ENCODE peak calls at places on chromosomes 6 and 20, in five cellular contexts. One of them, this sample, is unnamed.

GRCh38 chr6:134230087-134230717 is 87.7 kb downstream of the SGK1 start:
- DNase-seq in H1: no peak
- DNase-seq in mucosa of descending colon: no peak
- DNase-seq in AG04450: no peak
- DNase-seq in dorsolateral prefrontal cortex: peak; percentile 15
- DNase-seq in this sample: no peak

GRCh38 chr20:25308083-25308491 is 60.2 kb downstream of the PYGB start:
- DNase-seq in H1: no peak
- DNase-seq in mucosa of descending colon: peak; percentile 31
- DNase-seq in AG04450: no peak
- DNase-seq in dorsolateral prefrontal cortex: no peak
- DNase-seq in this sample: no peak

GRCh38 chr6:32432050-32432450 is 7.6 kb upstream of the HLA-DRA start:
- DNase-seq in H1: no peak
- DNase-seq in mucosa of descending colon: no peak
- DNase-seq in AG04450: no peak
- DNase-seq in dorsolateral prefrontal cortex: no peak
- DNase-seq in this sample: no peak

GRCh38 chr20:46773680-46774079 is 64.2 kb downstream of the SLC2A10 start:
- DNase-seq in H1: no peak
- DNase-seq in mucosa of descending colon: no peak
- DNase-seq in AG04450: no peak
- DNase-seq in dorsolateral prefrontal cortex: no peak
- DNase-seq in this sample: no peak

GRCh38 chr20:25039697-25040437 is 18.1 kb downstream of the ACSS1 start:
- DNase-seq in H1: no peak
- DNase-seq in mucosa of descending colon: peak; percentile 80
- DNase-seq in AG04450: peak; percentile 51
- DNase-seq in dorsolateral prefrontal cortex: peak; percentile 55
- DNase-seq in this sample: no peak

GRCh38 chr6:900716-901605 is 208.0 kb upstream of the EXOC2 start:
- DNase-seq in H1: no peak
- DNase-seq in mucosa of descending colon: no peak
- DNase-seq in AG04450: no peak
- DNase-seq in dorsolateral prefrontal cortex: no peak
- DNase-seq in this sample: no peak

GRCh38 chr6:18254793-18255192 is 9.5 kb downstream of the DEK start:
- DNase-seq in H1: no peak
- DNase-seq in mucosa of descending colon: no peak
- DNase-seq in AG04450: no peak
- DNase-seq in dorsolateral prefrontal cortex: no peak
- DNase-seq in this sample: no peak

GRCh38 chr6:89483111-89483720 is 50.3 kb downstream of the ANKRD6 start:
- DNase-seq in H1: peak; percentile 62
- DNase-seq in mucosa of descending colon: no peak
- DNase-seq in AG04450: no peak
- DNase-seq in dorsolateral prefrontal cortex: peak; percentile 25
- DNase-seq in this sample: no peak

GRCh38 chr6:148440877-148441453 is 98.3 kb downstream of the SASH1 start:
- DNase-seq in H1: peak; percentile 33
- DNase-seq in mucosa of descending colon: no peak
- DNase-seq in AG04450: peak; percentile 72
- DNase-seq in dorsolateral prefrontal cortex: peak; percentile 39
- DNase-seq in this sample: peak; percentile 87

GRCh38 chr20:32970973-32971300 is 33.3 kb downstream of the SUN5 start:
- DNase-seq in H1: peak; percentile 43
- DNase-seq in mucosa of descending colon: no peak
- DNase-seq in AG04450: no peak
- DNase-seq in dorsolateral prefrontal cortex: no peak
- DNase-seq in this sample: no peak

GRCh38 chr6:42963855-42964605 is 3.5 kb downstream of the GNMT start:
- DNase-seq in H1: peak; percentile 82
- DNase-seq in mucosa of descending colon: no peak
- DNase-seq in AG04450: peak; percentile 20
- DNase-seq in dorsolateral prefrontal cortex: no peak
- DNase-seq in this sample: no peak

GRCh38 chr6:6090861-6091607 is 84.3 kb upstream of the NRN1 start:
- DNase-seq in H1: no peak
- DNase-seq in mucosa of descending colon: no peak
- DNase-seq in AG04450: no peak
- DNase-seq in dorsolateral prefrontal cortex: no peak
- DNase-seq in this sample: no peak

GRCh38 chr6:13080462-13081188 is 247.7 kb downstream of the TBC1D7 start:
- DNase-seq in H1: no peak
- DNase-seq in mucosa of descending colon: no peak
- DNase-seq in AG04450: no peak
- DNase-seq in dorsolateral prefrontal cortex: no peak
- DNase-seq in this sample: no peak

GRCh38 chr6:18047406-18047805 is 60.0 kb upstream of the KIF13A start:
- DNase-seq in H1: no peak
- DNase-seq in mucosa of descending colon: no peak
- DNase-seq in AG04450: peak; percentile 24
- DNase-seq in dorsolateral prefrontal cortex: no peak
- DNase-seq in this sample: no peak

GRCh38 chr6:96465321-96465903 is 56.2 kb upstream of the UFL1 start:
- DNase-seq in H1: no peak
- DNase-seq in mucosa of descending colon: no peak
- DNase-seq in AG04450: no peak
- DNase-seq in dorsolateral prefrontal cortex: no peak
- DNase-seq in this sample: no peak

GRCh38 chr20:23565503-23566056 is 2.7 kb downstream of the CST9L start:
- DNase-seq in H1: no peak
- DNase-seq in mucosa of descending colon: no peak
- DNase-seq in AG04450: no peak
- DNase-seq in dorsolateral prefrontal cortex: no peak
- DNase-seq in this sample: no peak

GRCh38 chr20:36573798-36574277 is 441 bp downstream of the TGIF2 start:
- DNase-seq in H1: no peak
- DNase-seq in mucosa of descending colon: peak; percentile 57
- DNase-seq in AG04450: no peak
- DNase-seq in dorsolateral prefrontal cortex: no peak
- DNase-seq in this sample: no peak

GRCh38 chr20:2742934-2743559 is 50.5 kb downstream of the EBF4 start:
- DNase-seq in H1: peak; percentile 85
- DNase-seq in mucosa of descending colon: peak; percentile 65
- DNase-seq in AG04450: peak; percentile 15
- DNase-seq in dorsolateral prefrontal cortex: no peak
- DNase-seq in this sample: peak; percentile 19

GRCh38 chr20:10790013-10790412 is 116.2 kb upstream of the JAG1 start:
- DNase-seq in H1: no peak
- DNase-seq in mucosa of descending colon: no peak
- DNase-seq in AG04450: no peak
- DNase-seq in dorsolateral prefrontal cortex: no peak
- DNase-seq in this sample: no peak

GRCh38 chr6:121652726-121653623 is 217.5 kb downstream of the GJA1 start:
- DNase-seq in H1: no peak
- DNase-seq in mucosa of descending colon: no peak
- DNase-seq in AG04450: peak; percentile 63
- DNase-seq in dorsolateral prefrontal cortex: no peak
- DNase-seq in this sample: peak; percentile 31

GRCh38 chr6:121649951-121650350 is 214.5 kb downstream of the GJA1 start:
- DNase-seq in H1: no peak
- DNase-seq in mucosa of descending colon: no peak
- DNase-seq in AG04450: no peak
- DNase-seq in dorsolateral prefrontal cortex: no peak
- DNase-seq in this sample: no peak

GRCh38 chr6:121653624-121654008 is 218.2 kb downstream of the GJA1 start:
- DNase-seq in H1: no peak
- DNase-seq in mucosa of descending colon: no peak
- DNase-seq in AG04450: no peak
- DNase-seq in dorsolateral prefrontal cortex: no peak
- DNase-seq in this sample: no peak

GRCh38 chr6:121651420-121651819 is 216.0 kb downstream of the GJA1 start:
- DNase-seq in H1: no peak
- DNase-seq in mucosa of descending colon: no peak
- DNase-seq in AG04450: no peak
- DNase-seq in dorsolateral prefrontal cortex: no peak
- DNase-seq in this sample: no peak

GRCh38 chr6:121652223-121652622 is 216.8 kb downstream of the GJA1 start:
- DNase-seq in H1: no peak
- DNase-seq in mucosa of descending colon: no peak
- DNase-seq in AG04450: no peak
- DNase-seq in dorsolateral prefrontal cortex: no peak
- DNase-seq in this sample: no peak
- H3K4me3 ChIP-seq in H1: no peak overlapping the region
- H3K4me3 ChIP-seq in mucosa of descending colon: no peak overlapping the region
- H3K4me3 ChIP-seq in AG04450: no peak overlapping the region
- H3K4me3 ChIP-seq in dorsolateral prefrontal cortex: no peak overlapping the region
- H3K4me3 ChIP-seq in this sample: no peak overlapping the region

GRCh38 chr6:137031122-137031521 is 13.6 kb downstream of the IL20RA start:
- DNase-seq in H1: no peak
- DNase-seq in mucosa of descending colon: no peak
- DNase-seq in AG04450: no peak
- DNase-seq in dorsolateral prefrontal cortex: no peak
- DNase-seq in this sample: no peak
- H3K4me3 ChIP-seq in H1: no peak overlapping the region
- H3K4me3 ChIP-seq in mucosa of descending colon: no peak overlapping the region
- H3K4me3 ChIP-seq in AG04450: no peak overlapping the region
- H3K4me3 ChIP-seq in dorsolateral prefrontal cortex: no peak overlapping the region
- H3K4me3 ChIP-seq in this sample: no peak overlapping the region

DNA sequence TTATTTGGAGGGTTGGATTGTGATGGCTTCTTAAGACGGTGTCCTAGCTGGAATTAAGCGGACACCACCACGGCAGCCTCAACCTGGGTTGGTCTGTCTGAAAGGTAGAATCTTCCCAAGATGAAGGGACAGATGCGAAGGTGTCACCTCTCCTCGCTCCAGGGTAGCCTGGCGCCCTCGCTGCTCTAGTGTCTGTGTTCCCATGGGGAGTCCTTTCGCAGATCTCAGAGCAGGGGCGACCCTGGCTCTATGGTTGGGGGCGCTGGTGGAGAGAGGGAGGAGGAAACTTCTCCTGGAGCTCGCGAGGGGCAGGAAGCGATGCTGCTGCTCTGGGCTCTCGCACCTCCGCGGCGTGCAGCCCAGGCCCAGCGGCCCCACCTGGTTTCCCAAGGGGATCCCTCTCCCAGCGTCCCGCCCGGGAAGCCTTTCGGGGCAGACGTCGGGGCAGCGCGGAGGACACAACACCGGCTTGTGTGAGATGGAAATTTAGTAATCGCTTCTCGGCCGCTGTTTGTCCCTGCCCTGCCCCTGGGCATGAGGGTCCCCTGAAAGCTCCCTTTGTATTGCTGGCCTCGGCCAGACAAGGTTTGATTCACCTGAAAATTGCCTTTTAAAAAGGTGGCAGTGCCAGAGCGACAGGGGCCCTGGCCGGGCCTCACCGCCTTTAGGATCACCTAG is 1.8 kb downstream of the RSPO3 start:
- DNase-seq in H1: peak; percentile 70
- DNase-seq in mucosa of descending colon: peak; percentile 19
- DNase-seq in AG04450: no peak
- DNase-seq in dorsolateral prefrontal cortex: no peak
- DNase-seq in this sample: no peak
- H3K4me3 ChIP-seq in H1: peak overlapping the region; percentile 69
- H3K4me3 ChIP-seq in mucosa of descending colon: no peak overlapping the region
- H3K4me3 ChIP-seq in AG04450: no peak overlapping the region
- H3K4me3 ChIP-seq in dorsolateral prefrontal cortex: peak overlapping the region; percentile 55
- H3K4me3 ChIP-seq in this sample: peak overlapping the region; percentile 50

DNA sequence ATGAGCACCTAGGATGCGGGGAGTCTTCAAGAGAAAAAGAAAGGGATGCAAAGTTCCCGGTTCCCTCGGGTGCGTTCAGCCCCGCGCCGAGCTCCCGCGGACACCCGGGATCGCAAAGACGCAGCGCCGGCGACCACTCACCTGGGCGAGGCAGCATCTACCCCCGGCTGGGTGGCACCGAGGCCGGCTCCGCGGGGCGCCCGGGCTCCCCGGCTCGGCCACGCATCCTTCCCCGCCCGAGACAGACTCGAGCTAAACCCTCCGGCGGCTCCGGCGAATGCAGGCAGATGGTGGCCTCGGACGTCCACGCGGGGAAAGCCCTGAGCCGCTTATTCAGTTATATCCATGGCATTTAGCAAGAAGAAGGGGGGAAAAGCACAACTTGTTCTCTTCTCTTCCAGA is 363 bp downstream of the LRFN2 start:
- DNase-seq in H1: peak; percentile 52
- DNase-seq in mucosa of descending colon: no peak
- DNase-seq in AG04450: no peak
- DNase-seq in dorsolateral prefrontal cortex: peak; percentile 22
- DNase-seq in this sample: no peak
- H3K4me3 ChIP-seq in H1: peak overlapping the region; percentile 76
- H3K4me3 ChIP-seq in mucosa of descending colon: no peak overlapping the region
- H3K4me3 ChIP-seq in AG04450: no peak overlapping the region
- H3K4me3 ChIP-seq in dorsolateral prefrontal cortex: peak overlapping the region; percentile 54
- H3K4me3 ChIP-seq in this sample: no peak overlapping the region

DNA sequence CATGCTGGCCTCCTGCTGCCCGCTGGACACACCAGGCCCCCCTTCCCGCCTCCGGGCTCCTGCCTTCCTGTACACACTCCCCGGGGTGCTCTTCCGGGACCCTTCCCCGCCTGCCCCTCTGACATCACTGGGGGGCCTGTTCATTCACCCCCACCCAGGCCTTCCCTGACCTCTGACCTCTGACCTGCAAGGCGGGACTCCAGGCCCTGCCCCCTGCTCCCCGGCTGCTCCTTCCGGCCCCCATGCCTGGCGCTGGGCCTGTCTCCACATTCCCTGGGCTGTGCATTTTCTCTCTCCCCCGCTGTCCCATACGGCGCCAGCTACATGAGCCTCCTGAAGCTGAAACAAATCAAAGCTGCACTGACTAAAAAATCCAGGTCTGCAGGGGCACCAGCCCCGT is 71.6 kb upstream of the GATA5 start:
- DNase-seq in H1: no peak
- DNase-seq in mucosa of descending colon: no peak
- DNase-seq in AG04450: no peak
- DNase-seq in dorsolateral prefrontal cortex: no peak
- DNase-seq in this sample: no peak
- H3K4me3 ChIP-seq in H1: no peak overlapping the region
- H3K4me3 ChIP-seq in mucosa of descending colon: no peak overlapping the region
- H3K4me3 ChIP-seq in AG04450: no peak overlapping the region
- H3K4me3 ChIP-seq in dorsolateral prefrontal cortex: no peak overlapping the region
- H3K4me3 ChIP-seq in this sample: no peak overlapping the region

DNA sequence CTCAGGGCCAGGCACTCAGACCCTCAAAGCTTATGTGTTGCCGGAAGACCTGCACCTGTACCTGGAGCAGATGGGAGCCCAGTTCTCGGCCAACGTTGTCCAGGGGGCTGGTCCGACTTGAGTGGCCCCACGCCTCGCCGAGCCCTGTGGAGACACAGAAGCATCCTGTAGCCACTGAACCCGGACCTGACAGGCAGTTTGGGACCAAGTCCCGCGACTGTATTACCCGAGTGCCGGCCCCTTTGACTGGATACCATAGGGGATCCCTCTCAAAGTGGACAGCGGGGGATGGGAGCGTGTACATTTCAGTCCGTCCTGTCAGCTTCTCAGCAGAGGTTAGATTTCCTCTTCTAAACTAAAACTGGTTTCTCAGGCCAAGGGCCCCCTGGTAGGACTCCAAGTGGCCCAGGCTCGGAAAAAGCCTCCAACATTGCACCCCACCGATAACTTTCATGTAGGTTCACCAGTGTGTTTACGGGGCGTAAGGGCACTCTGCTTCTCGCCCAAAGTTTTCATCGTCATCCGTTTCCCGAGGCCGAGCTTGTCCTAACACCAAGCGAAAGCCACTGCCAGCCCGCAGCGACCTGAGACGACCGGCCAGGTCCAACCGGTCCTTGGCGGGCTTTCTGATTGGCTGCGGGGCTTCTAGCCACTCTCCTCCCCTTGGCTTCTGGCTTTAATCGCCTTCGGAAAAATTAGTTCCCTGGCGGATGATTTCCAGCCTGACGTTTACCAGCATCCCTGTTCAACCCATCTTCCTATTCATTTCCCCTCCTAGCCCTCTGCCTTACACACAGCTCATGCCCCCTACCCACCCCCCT is 10.8 kb downstream of the SIM1 start:
- DNase-seq in H1: peak; percentile 76
- DNase-seq in mucosa of descending colon: no peak
- DNase-seq in AG04450: no peak
- DNase-seq in dorsolateral prefrontal cortex: no peak
- DNase-seq in this sample: no peak
- H3K4me3 ChIP-seq in H1: peak overlapping the region; percentile 21
- H3K4me3 ChIP-seq in mucosa of descending colon: no peak overlapping the region
- H3K4me3 ChIP-seq in AG04450: no peak overlapping the region
- H3K4me3 ChIP-seq in dorsolateral prefrontal cortex: no peak overlapping the region
- H3K4me3 ChIP-seq in this sample: peak overlapping the region; percentile 10